ENCODE peak calls at places on chromosomes 6 and 20, in ten cellular contexts. One of them, this sample, is unnamed.

GRCh38 chr6:3697609-3698008 is 53.9 kb downstream of the PXDC1 start:
- DNase-seq in NAMALWA: no peak
- DNase-seq in EL: peak; percentile 89
- DNase-seq in SHP77 treated with DMSO at 0.1 percent for 48 hours: no peak
- DNase-seq in activated CD8-positive, alpha-beta memory T cell treated with anti-CD3 and anti-CD28 coated beads, Interleukin-2, amount 10 ng/mL, durations not matched to agents 7 days and 5 days: no peak
- DNase-seq in coronary artery: no peak
- DNase-seq in posterior cingulate gyrus: no peak
- DNase-seq in AG08395: peak; percentile 96
- DNase-seq in NCI-H1436: no peak
- DNase-seq in activated CD4-positive, alpha-beta T cell treated with anti-CD3 and anti-CD28 coated beads for 48 hours: no peak
- DNase-seq in this sample: no peak

GRCh38 chr20:17762873-17763557 is 63.2 kb downstream of the BANF2 start:
- DNase-seq in activated CD8-positive, alpha-beta memory T cell treated with anti-CD3 and anti-CD28 coated beads, Interleukin-2, amount 10 ng/mL, durations not matched to agents 7 days and 5 days: no peak
- DNase-seq in SHP77 treated with DMSO at 0.1 percent for 48 hours: no peak
- DNase-seq in NAMALWA: no peak
- DNase-seq in posterior cingulate gyrus: no peak
- DNase-seq in coronary artery: no peak
- DNase-seq in AG08395: no peak
- DNase-seq in activated CD4-positive, alpha-beta T cell treated with anti-CD3 and anti-CD28 coated beads for 48 hours: no peak
- DNase-seq in EL: no peak
- DNase-seq in NCI-H1436: no peak
- DNase-seq in this sample: no peak

GRCh38 chr6:1485678-1486077 is 96.3 kb downstream of the FOXF2 start:
- DNase-seq in EL: peak; percentile 90
- DNase-seq in activated CD8-positive, alpha-beta memory T cell treated with anti-CD3 and anti-CD28 coated beads, Interleukin-2, amount 10 ng/mL, durations not matched to agents 7 days and 5 days: no peak
- DNase-seq in AG08395: peak; percentile 91
- DNase-seq in NAMALWA: no peak
- DNase-seq in NCI-H1436: no peak
- DNase-seq in coronary artery: no peak
- DNase-seq in SHP77 treated with DMSO at 0.1 percent for 48 hours: no peak
- DNase-seq in posterior cingulate gyrus: no peak
- DNase-seq in activated CD4-positive, alpha-beta T cell treated with anti-CD3 and anti-CD28 coated beads for 48 hours: no peak
- DNase-seq in this sample: no peak

GRCh38 chr6:148653138-148653776 is 93.6 kb upstream of the UST start:
- DNase-seq in activated CD4-positive, alpha-beta T cell treated with anti-CD3 and anti-CD28 coated beads for 48 hours: no peak
- DNase-seq in AG08395: no peak
- DNase-seq in coronary artery: no peak
- DNase-seq in NAMALWA: peak; percentile 34
- DNase-seq in SHP77 treated with DMSO at 0.1 percent for 48 hours: no peak
- DNase-seq in posterior cingulate gyrus: no peak
- DNase-seq in activated CD8-positive, alpha-beta memory T cell treated with anti-CD3 and anti-CD28 coated beads, Interleukin-2, amount 10 ng/mL, durations not matched to agents 7 days and 5 days: no peak
- DNase-seq in EL: peak; percentile 23
- DNase-seq in NCI-H1436: no peak
- DNase-seq in this sample: no peak

GRCh38 chr6:74519172-74519571 is 686.7 kb downstream of the COL12A1 start:
- DNase-seq in EL: peak; percentile 39
- DNase-seq in activated CD8-positive, alpha-beta memory T cell treated with anti-CD3 and anti-CD28 coated beads, Interleukin-2, amount 10 ng/mL, durations not matched to agents 7 days and 5 days: no peak
- DNase-seq in NCI-H1436: no peak
- DNase-seq in SHP77 treated with DMSO at 0.1 percent for 48 hours: no peak
- DNase-seq in activated CD4-positive, alpha-beta T cell treated with anti-CD3 and anti-CD28 coated beads for 48 hours: no peak
- DNase-seq in AG08395: peak; percentile 54
- DNase-seq in coronary artery: no peak
- DNase-seq in posterior cingulate gyrus: no peak
- DNase-seq in NAMALWA: no peak
- DNase-seq in this sample: no peak

GRCh38 chr6:129659590-129660345 is 50.2 kb downstream of the ARHGAP18 start:
- DNase-seq in NAMALWA: no peak
- DNase-seq in activated CD8-positive, alpha-beta memory T cell treated with anti-CD3 and anti-CD28 coated beads, Interleukin-2, amount 10 ng/mL, durations not matched to agents 7 days and 5 days: no peak
- DNase-seq in coronary artery: no peak
- DNase-seq in activated CD4-positive, alpha-beta T cell treated with anti-CD3 and anti-CD28 coated beads for 48 hours: no peak
- DNase-seq in NCI-H1436: no peak
- DNase-seq in SHP77 treated with DMSO at 0.1 percent for 48 hours: no peak
- DNase-seq in EL: no peak
- DNase-seq in AG08395: no peak
- DNase-seq in posterior cingulate gyrus: no peak
- DNase-seq in this sample: no peak

GRCh38 chr6:166470029-166470862 is 87.5 kb upstream of the MPC1 start:
- DNase-seq in AG08395: no peak
- DNase-seq in posterior cingulate gyrus: no peak
- DNase-seq in activated CD4-positive, alpha-beta T cell treated with anti-CD3 and anti-CD28 coated beads for 48 hours: no peak
- DNase-seq in EL: no peak
- DNase-seq in activated CD8-positive, alpha-beta memory T cell treated with anti-CD3 and anti-CD28 coated beads, Interleukin-2, amount 10 ng/mL, durations not matched to agents 7 days and 5 days: no peak
- DNase-seq in coronary artery: no peak
- DNase-seq in NCI-H1436: no peak
- DNase-seq in NAMALWA: no peak
- DNase-seq in SHP77 treated with DMSO at 0.1 percent for 48 hours: no peak
- DNase-seq in this sample: no peak

GRCh38 chr6:158628542-158628941 is 16.0 kb downstream of the DYNLT1 start:
- DNase-seq in NAMALWA: no peak
- DNase-seq in activated CD8-positive, alpha-beta memory T cell treated with anti-CD3 and anti-CD28 coated beads, Interleukin-2, amount 10 ng/mL, durations not matched to agents 7 days and 5 days: peak; percentile 30
- DNase-seq in SHP77 treated with DMSO at 0.1 percent for 48 hours: no peak
- DNase-seq in EL: no peak
- DNase-seq in NCI-H1436: no peak
- DNase-seq in AG08395: no peak
- DNase-seq in posterior cingulate gyrus: no peak
- DNase-seq in coronary artery: peak; percentile 66
- DNase-seq in activated CD4-positive, alpha-beta T cell treated with anti-CD3 and anti-CD28 coated beads for 48 hours: no peak
- DNase-seq in this sample: no peak

GRCh38 chr6:133467231-133467981 is 226.2 kb downstream of the EYA4 start:
- DNase-seq in NAMALWA: no peak
- DNase-seq in coronary artery: no peak
- DNase-seq in activated CD4-positive, alpha-beta T cell treated with anti-CD3 and anti-CD28 coated beads for 48 hours: no peak
- DNase-seq in SHP77 treated with DMSO at 0.1 percent for 48 hours: no peak
- DNase-seq in activated CD8-positive, alpha-beta memory T cell treated with anti-CD3 and anti-CD28 coated beads, Interleukin-2, amount 10 ng/mL, durations not matched to agents 7 days and 5 days: no peak
- DNase-seq in posterior cingulate gyrus: no peak
- DNase-seq in AG08395: no peak
- DNase-seq in EL: no peak
- DNase-seq in NCI-H1436: no peak
- DNase-seq in this sample: no peak

GRCh38 chr6:41488392-41489129 is 57.6 kb upstream of the FOXP4 start:
- DNase-seq in posterior cingulate gyrus: no peak
- DNase-seq in NAMALWA: no peak
- DNase-seq in SHP77 treated with DMSO at 0.1 percent for 48 hours: no peak
- DNase-seq in activated CD8-positive, alpha-beta memory T cell treated with anti-CD3 and anti-CD28 coated beads, Interleukin-2, amount 10 ng/mL, durations not matched to agents 7 days and 5 days: no peak
- DNase-seq in AG08395: peak; percentile 89
- DNase-seq in coronary artery: no peak
- DNase-seq in NCI-H1436: peak; percentile 30
- DNase-seq in activated CD4-positive, alpha-beta T cell treated with anti-CD3 and anti-CD28 coated beads for 48 hours: no peak
- DNase-seq in EL: peak; percentile 89
- DNase-seq in this sample: peak; percentile 87

GRCh38 chr6:129923520-129923919 is 62.4 kb upstream of the TMEM244 start:
- DNase-seq in NAMALWA: no peak
- DNase-seq in coronary artery: no peak
- DNase-seq in activated CD4-positive, alpha-beta T cell treated with anti-CD3 and anti-CD28 coated beads for 48 hours: no peak
- DNase-seq in AG08395: peak; percentile 10
- DNase-seq in posterior cingulate gyrus: no peak
- DNase-seq in SHP77 treated with DMSO at 0.1 percent for 48 hours: no peak
- DNase-seq in activated CD8-positive, alpha-beta memory T cell treated with anti-CD3 and anti-CD28 coated beads, Interleukin-2, amount 10 ng/mL, durations not matched to agents 7 days and 5 days: no peak
- DNase-seq in NCI-H1436: no peak
- DNase-seq in EL: peak; percentile 33
- DNase-seq in this sample: no peak

GRCh38 chr6:34875292-34876213 is 12.3 kb downstream of the TAF11 start:
- DNase-seq in activated CD8-positive, alpha-beta memory T cell treated with anti-CD3 and anti-CD28 coated beads, Interleukin-2, amount 10 ng/mL, durations not matched to agents 7 days and 5 days: no peak
- DNase-seq in activated CD4-positive, alpha-beta T cell treated with anti-CD3 and anti-CD28 coated beads for 48 hours: no peak
- DNase-seq in NCI-H1436: no peak
- DNase-seq in coronary artery: no peak
- DNase-seq in posterior cingulate gyrus: no peak
- DNase-seq in SHP77 treated with DMSO at 0.1 percent for 48 hours: no peak
- DNase-seq in AG08395: no peak
- DNase-seq in NAMALWA: no peak
- DNase-seq in EL: no peak
- DNase-seq in this sample: no peak

GRCh38 chr20:23187759-23188158 is 101.6 kb upstream of the CD93 start:
- DNase-seq in NCI-H1436: no peak
- DNase-seq in coronary artery: peak; percentile 75
- DNase-seq in SHP77 treated with DMSO at 0.1 percent for 48 hours: peak; percentile 88
- DNase-seq in AG08395: no peak
- DNase-seq in EL: no peak
- DNase-seq in activated CD8-positive, alpha-beta memory T cell treated with anti-CD3 and anti-CD28 coated beads, Interleukin-2, amount 10 ng/mL, durations not matched to agents 7 days and 5 days: no peak
- DNase-seq in posterior cingulate gyrus: no peak
- DNase-seq in NAMALWA: no peak
- DNase-seq in activated CD4-positive, alpha-beta T cell treated with anti-CD3 and anti-CD28 coated beads for 48 hours: no peak
- DNase-seq in this sample: no peak